ENCODE peak calls at places on chromosome 15, in five cellular contexts. One of them, this sample, is unnamed. For H3K4me1, the result is how much of the 10 kb centered on the place peaks cover.

GRCh38 chr15:51240066-51240465 is 98.3 kb downstream of the CYP19A1 start:
- DNase-seq in H1: no peak
- DNase-seq in trophoblast cell: no peak
- DNase-seq in H9: no peak
- DNase-seq in neuronal stem cell: no peak
- DNase-seq in this sample: no peak

GRCh38 chr15:70714575-70714974 is 48.8 kb downstream of the UACA start:
- DNase-seq in H1: no peak
- DNase-seq in trophoblast cell: peak
- DNase-seq in H9: no peak
- DNase-seq in neuronal stem cell: no peak
- DNase-seq in this sample: no peak

GRCh38 chr15:63288778-63289378 is 11.5 kb downstream of the APH1B start:
- DNase-seq in H1: no peak
- DNase-seq in trophoblast cell: no peak
- DNase-seq in H9: no peak
- DNase-seq in neuronal stem cell: no peak
- DNase-seq in this sample: peak

GRCh38 chr15:101397521-101398003 is 91.9 kb downstream of the PCSK6 start:
- DNase-seq in H1: no peak
- DNase-seq in trophoblast cell: no peak
- DNase-seq in H9: peak
- DNase-seq in neuronal stem cell: no peak
- DNase-seq in this sample: no peak

GRCh38 chr15:95857124-95857757 is 473.3 kb upstream of the NR2F2 start:
- DNase-seq in H1: no peak
- DNase-seq in trophoblast cell: no peak
- DNase-seq in H9: no peak
- DNase-seq in neuronal stem cell: no peak
- DNase-seq in this sample: peak

GRCh38 chr15:56261854-56262509 is 18.3 kb upstream of the RFX7 start:
- DNase-seq in H1: no peak
- DNase-seq in trophoblast cell: no peak
- DNase-seq in H9: no peak
- DNase-seq in neuronal stem cell: no peak
- DNase-seq in this sample: no peak

GRCh38 chr15:72203507-72203837 is 5.9 kb upstream of the GRAMD2A start:
- DNase-seq in H1: no peak
- DNase-seq in trophoblast cell: no peak
- DNase-seq in H9: no peak
- DNase-seq in neuronal stem cell: no peak
- DNase-seq in this sample: no peak

GRCh38 chr15:26879770-26880169 is 12.9 kb downstream of the GABRA5 start:
- DNase-seq in H1: no peak
- DNase-seq in trophoblast cell: no peak
- DNase-seq in H9: no peak
- DNase-seq in neuronal stem cell: no peak
- DNase-seq in this sample: no peak

GRCh38 chr15:82810061-82810862 is 834 bp downstream of the WHAMM start:
- DNase-seq in H1: no peak
- DNase-seq in trophoblast cell: peak
- DNase-seq in H9: peak
- DNase-seq in neuronal stem cell: peak
- DNase-seq in this sample: peak

GRCh38 chr15:84981054-84981710 is 474 bp upstream of the PDE8A start:
- DNase-seq in H1: peak
- DNase-seq in trophoblast cell: peak
- DNase-seq in H9: peak
- DNase-seq in neuronal stem cell: peak
- DNase-seq in this sample: peak

GRCh38 chr15:84983711-84984110 is 2.1 kb downstream of the PDE8A start:
- DNase-seq in H1: no peak
- DNase-seq in trophoblast cell: no peak
- DNase-seq in H9: no peak
- DNase-seq in neuronal stem cell: no peak
- DNase-seq in this sample: no peak

GRCh38 chr15:84981711-84982300 is at the start of gene PDE8A:
- DNase-seq in H1: no peak
- DNase-seq in trophoblast cell: peak
- DNase-seq in H9: peak
- DNase-seq in neuronal stem cell: peak
- DNase-seq in this sample: peak

GRCh38 chr15:84983299-84983698 is 1.6 kb downstream of the PDE8A start:
- DNase-seq in H1: no peak
- DNase-seq in trophoblast cell: no peak
- DNase-seq in H9: no peak
- DNase-seq in neuronal stem cell: no peak
- DNase-seq in this sample: no peak

DNA sequence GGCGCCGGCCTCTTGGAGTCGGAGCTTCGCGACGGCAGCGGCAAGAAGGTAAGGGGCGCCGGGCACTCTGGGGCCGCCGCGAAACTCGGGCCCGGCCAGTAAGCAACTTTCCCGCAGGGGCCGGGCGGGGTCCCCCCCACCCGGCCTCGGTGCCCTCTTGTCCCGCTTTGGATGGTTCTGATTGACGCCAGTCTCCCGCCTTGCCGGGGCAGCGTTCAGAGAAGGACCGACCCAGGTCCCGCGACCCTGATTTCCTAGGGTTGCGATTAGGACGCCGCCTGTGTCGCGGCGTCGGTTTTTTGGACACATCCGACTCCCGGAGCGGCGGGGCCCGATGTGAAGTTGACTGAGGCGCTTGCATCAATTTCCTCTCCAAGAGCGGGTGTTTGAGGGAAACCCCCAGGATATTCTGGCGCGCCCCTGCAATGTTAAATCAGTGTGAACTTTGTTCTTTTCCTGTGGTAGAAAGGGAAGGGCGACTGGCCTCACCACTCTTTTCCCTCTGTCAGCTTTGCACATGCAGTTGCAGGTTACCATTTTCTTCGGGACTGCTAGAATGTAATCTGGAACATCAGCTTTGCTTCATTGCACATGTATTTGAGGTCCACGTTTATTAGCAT is 755 bp downstream of the PDE8A start:
- DNase-seq in H1: no peak
- DNase-seq in trophoblast cell: peak
- DNase-seq in H9: peak
- DNase-seq in neuronal stem cell: no peak
- DNase-seq in this sample: peak
- H3K9ac ChIP-seq in H1: no peak
- H3K9ac ChIP-seq in trophoblast cell: peak
- H3K9ac ChIP-seq in H9: no peak
- H3K9ac ChIP-seq in neuronal stem cell: no peak
- H3K9ac ChIP-seq in this sample: peak

GRCh38 chr15:98763179-98763578 is 114.8 kb downstream of the IGF1R start:
- DNase-seq in H1: no peak
- DNase-seq in trophoblast cell: no peak
- DNase-seq in H9: no peak
- DNase-seq in neuronal stem cell: no peak
- DNase-seq in this sample: no peak

GRCh38 chr15:98760112-98760826 is 111.9 kb downstream of the IGF1R start:
- DNase-seq in H1: no peak
- DNase-seq in trophoblast cell: no peak
- DNase-seq in H9: no peak
- DNase-seq in neuronal stem cell: no peak
- DNase-seq in this sample: no peak

GRCh38 chr15:98764296-98764695 is 116.0 kb downstream of the IGF1R start:
- DNase-seq in H1: no peak
- DNase-seq in trophoblast cell: no peak
- DNase-seq in H9: no peak
- DNase-seq in neuronal stem cell: no peak
- DNase-seq in this sample: no peak

GRCh38 chr15:98758224-98758623 is 109.9 kb downstream of the IGF1R start:
- DNase-seq in H1: no peak
- DNase-seq in trophoblast cell: peak
- DNase-seq in H9: no peak
- DNase-seq in neuronal stem cell: no peak
- DNase-seq in this sample: no peak

GRCh38 chr15:98760975-98761374 is 112.6 kb downstream of the IGF1R start:
- DNase-seq in H1: no peak
- DNase-seq in trophoblast cell: no peak
- DNase-seq in H9: no peak
- DNase-seq in neuronal stem cell: no peak
- DNase-seq in this sample: no peak
- H3K4me1 ChIP-seq in H1: under half
- H3K4me1 ChIP-seq in trophoblast cell: under half
- H3K4me1 ChIP-seq in H9: under half
- H3K4me1 ChIP-seq in neuronal stem cell: under half
- H3K4me1 ChIP-seq in this sample: under half

GRCh38 chr15:60344987-60345386 is 52.8 kb downstream of the ANXA2 start:
- DNase-seq in H1: no peak
- DNase-seq in trophoblast cell: no peak
- DNase-seq in H9: no peak
- DNase-seq in neuronal stem cell: no peak
- DNase-seq in this sample: no peak
- H2BK12ac ChIP-seq in H1: no peak
- H2BK12ac ChIP-seq in trophoblast cell: no peak
- H2BK12ac ChIP-seq in H9: no peak
- H2BK12ac ChIP-seq in neuronal stem cell: no peak
- H2BK12ac ChIP-seq in this sample: no peak

GRCh38 chr15:32974691-32975090 is 219.8 kb downstream of the FMN1 start:
- DNase-seq in H1: no peak
- DNase-seq in trophoblast cell: peak
- DNase-seq in H9: no peak
- DNase-seq in neuronal stem cell: no peak
- DNase-seq in this sample: peak
- H3K9ac ChIP-seq in H1: no peak
- H3K9ac ChIP-seq in trophoblast cell: no peak
- H3K9ac ChIP-seq in H9: no peak
- H3K9ac ChIP-seq in neuronal stem cell: no peak
- H3K9ac ChIP-seq in this sample: no peak

GRCh38 chr15:90871097-90871715 is 2.8 kb downstream of the FURIN start:
- DNase-seq in H1: no peak
- DNase-seq in trophoblast cell: no peak
- DNase-seq in H9: no peak
- DNase-seq in neuronal stem cell: no peak
- DNase-seq in this sample: peak

GRCh38 chr15:90868261-90868689 is at the start of gene FURIN:
- DNase-seq in H1: no peak
- DNase-seq in trophoblast cell: no peak
- DNase-seq in H9: no peak
- DNase-seq in neuronal stem cell: no peak
- DNase-seq in this sample: no peak

GRCh38 chr15:90870354-90871096 is 2.1 kb downstream of the FURIN start:
- DNase-seq in H1: no peak
- DNase-seq in trophoblast cell: no peak
- DNase-seq in H9: peak
- DNase-seq in neuronal stem cell: no peak
- DNase-seq in this sample: peak

GRCh38 chr15:90869601-90870353 is 1.4 kb downstream of the FURIN start:
- DNase-seq in H1: peak
- DNase-seq in trophoblast cell: peak
- DNase-seq in H9: peak
- DNase-seq in neuronal stem cell: no peak
- DNase-seq in this sample: peak

DNA sequence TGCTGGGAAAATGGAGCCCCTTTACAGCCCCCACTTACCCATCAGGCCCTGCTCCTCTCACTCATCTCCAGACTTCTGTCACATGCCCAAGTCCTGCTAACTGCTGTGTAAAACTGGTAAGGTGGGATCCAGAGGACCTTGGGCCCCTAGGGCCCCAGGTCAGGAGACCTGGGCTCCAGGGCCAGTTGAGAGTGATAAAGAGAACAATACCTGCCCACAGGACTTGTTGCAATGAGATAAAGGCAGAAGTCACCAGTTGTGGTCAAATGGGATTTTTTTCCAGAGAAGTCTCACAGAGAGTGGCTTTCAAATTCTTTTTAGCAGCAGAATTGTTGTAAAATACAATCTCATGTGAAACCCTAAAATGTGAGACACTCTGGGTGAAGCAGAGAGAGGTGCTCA is 753 bp downstream of the FURIN start:
- DNase-seq in H1: no peak
- DNase-seq in trophoblast cell: no peak
- DNase-seq in H9: no peak
- DNase-seq in neuronal stem cell: no peak
- DNase-seq in this sample: no peak
- H3K4me1 ChIP-seq in H1: under half
- H3K4me1 ChIP-seq in trophoblast cell: under half
- H3K4me1 ChIP-seq in H9: under half
- H3K4me1 ChIP-seq in neuronal stem cell: under half
- H3K4me1 ChIP-seq in this sample: under half

GRCh38 chr15:60649845-60650548 is 171.1 kb upstream of the ICE2 start:
- DNase-seq in H1: no peak
- DNase-seq in trophoblast cell: no peak
- DNase-seq in H9: no peak
- DNase-seq in neuronal stem cell: no peak
- DNase-seq in this sample: peak
- H2BK12ac ChIP-seq in H1: peak
- H2BK12ac ChIP-seq in trophoblast cell: no peak
- H2BK12ac ChIP-seq in H9: no peak
- H2BK12ac ChIP-seq in neuronal stem cell: no peak
- H2BK12ac ChIP-seq in this sample: no peak

GRCh38 chr15:60773255-60773654 is 294.3 kb upstream of the ICE2 start:
- DNase-seq in H1: no peak
- DNase-seq in trophoblast cell: no peak
- DNase-seq in H9: no peak
- DNase-seq in neuronal stem cell: no peak
- DNase-seq in this sample: no peak

GRCh38 chr15:60772395-60773120 is 293.6 kb upstream of the ICE2 start:
- DNase-seq in H1: no peak
- DNase-seq in trophoblast cell: no peak
- DNase-seq in H9: no peak
- DNase-seq in neuronal stem cell: no peak
- DNase-seq in this sample: no peak

GRCh38 chr15:60774829-60775228 is 295.9 kb upstream of the ICE2 start:
- DNase-seq in H1: no peak
- DNase-seq in trophoblast cell: no peak
- DNase-seq in H9: no peak
- DNase-seq in neuronal stem cell: no peak
- DNase-seq in this sample: no peak

GRCh38 chr15:60777558-60777957 is 298.6 kb upstream of the ICE2 start:
- DNase-seq in H1: no peak
- DNase-seq in trophoblast cell: no peak
- DNase-seq in H9: no peak
- DNase-seq in neuronal stem cell: no peak
- DNase-seq in this sample: no peak

GRCh38 chr15:60773893-60774292 is 295.0 kb upstream of the ICE2 start:
- DNase-seq in H1: no peak
- DNase-seq in trophoblast cell: no peak
- DNase-seq in H9: no peak
- DNase-seq in neuronal stem cell: no peak
- DNase-seq in this sample: peak
- H3K9ac ChIP-seq in H1: no peak
- H3K9ac ChIP-seq in trophoblast cell: no peak
- H3K9ac ChIP-seq in H9: no peak
- H3K9ac ChIP-seq in neuronal stem cell: no peak
- H3K9ac ChIP-seq in this sample: no peak

GRCh38 chr15:74789741-74790079 is 7.8 kb downstream of the CSK start:
- DNase-seq in H1: no peak
- DNase-seq in trophoblast cell: no peak
- DNase-seq in H9: no peak
- DNase-seq in neuronal stem cell: no peak
- DNase-seq in this sample: no peak
- H3K4me1 ChIP-seq in H1: under half
- H3K4me1 ChIP-seq in trophoblast cell: under half
- H3K4me1 ChIP-seq in H9: under half
- H3K4me1 ChIP-seq in neuronal stem cell: under half
- H3K4me1 ChIP-seq in this sample: half or more

This sample was measured in mesenchymal stem cell.